ENCODE peak calls at places on chromosome X, in five cellular contexts. S is OCI-LY7, T is brain microvascular endothelial cell, F is tibial nerve, Y is mammary epithelial cell. R is an unnamed sample.

GRCh38 chrX:3384330-3384729 is 37.9 kb upstream of the MXRA5 start:
- DNase-seq in S (no peak), T (peak; percentile 1), F (no peak), Y (peak; percentile 14), R (no peak)

GRCh38 chrX:10929747-10930146 is 181.4 kb upstream of the HCCS start:
- DNase-seq in S (no peak), T (no peak), F (no peak), Y (no peak), R (no peak)

GRCh38 chrX:120309873-120310730 is 1.2 kb downstream of the TMEM255A start:
- DNase-seq in S (no peak), T (no peak), F (no peak), Y (no peak), R (no peak)

GRCh38 chrX:2691543-2692220 is 587 bp downstream of the CD99 start:
- DNase-seq in S (peak; percentile 35), T (no peak), F (peak; percentile 41), Y (no peak), R (peak; percentile 84)

GRCh38 chrX:94252204-94252603 is 578.2 kb downstream of the FAM133A start:
- DNase-seq in S (no peak), T (no peak), F (no peak), Y (no peak), R (no peak)

GRCh38 chrX:53481093-53481492 is 46.9 kb upstream of the HSD17B10 start:
- DNase-seq in S (no peak), T (no peak), F (no peak), Y (no peak), R (no peak)

GRCh38 chrX:109393859-109394258 is 88.0 kb downstream of the GUCY2F start:
- DNase-seq in S (peak; percentile 4), T (no peak), F (no peak), Y (peak; percentile 12), R (no peak)

GRCh38 chrX:75746891-75747639 is 38.0 kb downstream of the MAGEE2 start:
- DNase-seq in S (peak; percentile 66), T (peak; percentile 1), F (no peak), Y (no peak), R (peak; percentile 60)

GRCh38 chrX:47204970-47205369 is 11.3 kb downstream of the UBA1 start:
- DNase-seq in S (no peak), T (no peak), F (no peak), Y (no peak), R (no peak)

GRCh38 chrX:143580266-143580665 is 55.6 kb downstream of the SLITRK4 start:
- DNase-seq in S (peak; percentile 5), T (no peak), F (no peak), Y (no peak), R (no peak)
- H3K27ac ChIP-seq in S (no peak overlapping the region), T (no peak overlapping the region), F (no peak overlapping the region), Y (no peak overlapping the region), R (no peak overlapping the region)

DNA sequence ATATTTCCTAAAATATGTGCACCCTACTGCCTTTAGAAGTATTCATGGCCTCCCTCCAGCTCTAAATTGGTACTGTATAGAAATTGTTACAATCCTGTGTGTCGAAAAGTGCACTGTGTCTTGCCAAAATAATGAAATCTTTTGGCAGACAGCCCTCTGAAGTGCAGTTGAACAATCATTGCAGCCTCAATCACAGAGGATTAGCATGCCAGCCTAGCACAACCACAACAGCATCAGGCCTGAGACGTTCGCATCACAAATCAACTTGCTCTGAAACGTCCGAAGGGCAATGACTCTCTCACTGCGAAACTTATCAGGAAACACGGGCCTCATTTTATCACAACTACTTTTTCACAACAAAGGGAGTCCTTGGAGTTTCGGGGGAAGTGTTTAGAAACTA is 99.0 kb downstream of the ANOS1 start:
- DNase-seq in S (no peak), T (no peak), F (no peak), Y (no peak), R (no peak)
- H3K27ac ChIP-seq in S (no peak overlapping the region), T (no peak overlapping the region), F (no peak overlapping the region), Y (no peak overlapping the region), R (no peak overlapping the region)

DNA sequence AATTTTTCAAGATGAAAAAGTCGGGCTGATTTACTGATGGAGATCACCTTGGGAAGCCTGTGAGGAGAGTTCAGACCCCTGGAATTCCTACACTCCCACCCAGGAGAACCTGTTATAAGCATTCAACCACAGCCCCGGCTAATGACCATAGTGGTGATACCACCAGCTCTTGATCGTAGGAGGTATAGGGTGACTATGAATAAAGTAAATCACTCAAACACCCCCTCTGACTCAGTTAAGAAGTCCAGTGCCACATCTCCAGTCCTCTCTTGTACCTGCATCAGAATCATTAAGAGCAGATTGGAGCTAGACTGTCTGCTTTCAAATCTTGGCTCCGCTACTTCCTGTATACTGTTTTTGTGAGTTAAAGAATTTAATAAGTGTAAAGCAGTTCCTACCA is 565.0 kb upstream of the DIPK2B start:
- DNase-seq in S (no peak), T (no peak), F (no peak), Y (no peak), R (no peak)
- H3K27ac ChIP-seq in S (no peak overlapping the region), T (peak overlapping the region; percentile 91), F (peak overlapping the region; percentile 19), Y (peak overlapping the region; percentile 98), R (no peak overlapping the region)

GRCh38 chrX:136196691-136197155 is 49.4 kb downstream of the FHL1 start:
- DNase-seq in S (no peak), T (no peak), F (no peak), Y (no peak), R (no peak)
- H3K27ac ChIP-seq in S (no peak overlapping the region), T (no peak overlapping the region), F (peak overlapping the region; percentile 2), Y (no peak overlapping the region), R (peak overlapping the region; percentile 86)

R was measured in aorta.